ENCODE peak calls at places on chromosome 13, in four cellular contexts. P is germinal center, A is K562, R is WERI-Rb-1. X is an unnamed sample.

GRCh38 chr13:62280590-62280989 is 864.9 kb upstream of the PCDH20 start:
- DNase-seq in R (no peak), A (no peak), P (no peak), X (no peak)

GRCh38 chr13:93328943-93329342 is 102.3 kb downstream of the GPC6 start:
- DNase-seq in P (no peak), R (no peak), A (no peak), X (no peak)

GRCh38 chr13:40576369-40576768 is 90.1 kb downstream of the FOXO1 start:
- DNase-seq in A (no peak), R (no peak), P (no peak), X (no peak)

GRCh38 chr13:94454906-94455305 is 24.6 kb downstream of the DCT start:
- DNase-seq in R (no peak), P (no peak), A (no peak), X (no peak)

GRCh38 chr13:31038834-31039552 is 106.5 kb downstream of the TEX26 start:
- DNase-seq in R (no peak), A (no peak), P (peak), X (no peak)

GRCh38 chr13:49022472-49023144 is 46.9 kb downstream of the FNDC3A start:
- DNase-seq in A (no peak), P (no peak), R (no peak), X (no peak)

GRCh38 chr13:27644302-27644701 is 22.6 kb downstream of the POLR1D start:
- DNase-seq in R (no peak), P (no peak), A (no peak), X (no peak)

GRCh38 chr13:28246891-28247290 is 108.5 kb downstream of the PAN3 start:
- DNase-seq in R (no peak), P (no peak), A (no peak), X (no peak)

GRCh38 chr13:108787709-108788394 is 158.4 kb downstream of the MYO16 start:
- DNase-seq in R (no peak), P (no peak), A (no peak), X (peak)

GRCh38 chr13:26760835-26761582 is 423 bp upstream of the GPR12 start:
- DNase-seq in A (no peak), P (no peak), R (no peak), X (no peak)

GRCh38 chr13:34608326-34608725 is 333.7 kb upstream of the NBEA start:
- DNase-seq in R (peak), P (no peak), A (no peak), X (no peak)

GRCh38 chr13:29490561-29490960 is 104.9 kb downstream of the SLC7A1 start:
- DNase-seq in A (no peak), P (no peak), R (no peak), X (no peak)

GRCh38 chr13:33874871-33875270 is 56.9 kb downstream of the RFC3 start:
- DNase-seq in R (no peak), P (no peak), A (no peak), X (no peak)

GRCh38 chr13:106173346-106173745 is 362.1 kb downstream of the EFNB2 start:
- DNase-seq in A (no peak), R (no peak), P (no peak), X (no peak)

GRCh38 chr13:58406545-58406944 is 775.0 kb downstream of the PCDH17 start:
- DNase-seq in P (no peak), A (no peak), R (no peak), X (no peak)

GRCh38 chr13:113792236-113792770 is 33.3 kb downstream of the TMEM255B start:
- DNase-seq in A (no peak), R (no peak), P (no peak), X (no peak)

GRCh38 chr13:47133024-47133445 is 236.2 kb upstream of the HTR2A start:
- DNase-seq in P (no peak), A (no peak), R (no peak), X (no peak)

GRCh38 chr13:43785681-43786471 is 896 bp downstream of the ENOX1 start:
- DNase-seq in R (peak), P (peak), A (no peak), X (peak)

GRCh38 chr13:27374650-27375049 is 49.8 kb upstream of the GTF3A start:
- DNase-seq in P (peak), A (peak), R (peak), X (peak)

GRCh38 chr13:112510002-112510780 is 77.8 kb downstream of the TUBGCP3 start:
- DNase-seq in R (peak), A (peak), P (peak), X (peak)

GRCh38 chr13:36608474-36608873 is 65.3 kb upstream of the SERTM1 start:
- DNase-seq in A (no peak), P (no peak), R (no peak), X (no peak)

GRCh38 chr13:93525087-93525486 is 298.5 kb downstream of the GPC6 start:
- DNase-seq in A (no peak), R (no peak), P (no peak), X (no peak)

GRCh38 chr13:45280751-45281634 is 60.0 kb downstream of the TPT1 start:
- DNase-seq in P (peak), R (peak), A (peak), X (peak)

GRCh38 chr13:82758056-82758455 is 1124.2 kb downstream of the SLITRK1 start:
- DNase-seq in P (no peak), A (peak), R (peak), X (peak)

GRCh38 chr13:30395192-30396158 is 26.8 kb upstream of the UBE2L5 start:
- DNase-seq in R (peak), P (peak), A (peak), X (peak)

GRCh38 chr13:38008636-38009035 is 139.1 kb upstream of the TRPC4 start:
- DNase-seq in A (peak), P (no peak), R (no peak), X (peak)

GRCh38 chr13:72853000-72853399 is 71.1 kb downstream of the PIBF1 start:
- DNase-seq in P (no peak), R (no peak), A (no peak), X (no peak)

GRCh38 chr13:106230450-106230849 is 305.0 kb downstream of the EFNB2 start:
- DNase-seq in A (no peak), P (no peak), R (no peak), X (no peak)

GRCh38 chr13:110960219-110960618 is 45.4 kb upstream of the ANKRD10 start:
- DNase-seq in P (no peak), R (no peak), A (peak), X (no peak)

GRCh38 chr13:28792992-28793391 is 27.1 kb upstream of the MTUS2 start:
- DNase-seq in P (no peak), R (no peak), A (no peak), X (no peak)